ENCODE peak calls at places on chromosomes 6 and 20, in four cellular contexts. V is nephron progenitor cell, C is endothelial cell, X is H1. G is an unnamed sample.

GRCh38 chr6:74671558-74672025 is 534.3 kb downstream of the COL12A1 start:
- DNase-seq in V (no peak), X (no peak), C (no peak), G (peak)

GRCh38 chr6:15904651-15905376 is 224.1 kb upstream of the MYLIP start:
- DNase-seq in V (no peak), X (no peak), C (no peak), G (no peak)

GRCh38 chr6:167276772-167277533 is 14.2 kb upstream of the UNC93A start:
- DNase-seq in C (no peak), V (no peak), X (no peak), G (no peak)

GRCh38 chr6:119608994-119609393 is 259.4 kb upstream of the MAN1A1 start:
- DNase-seq in C (no peak), V (no peak), X (no peak), G (no peak)

GRCh38 chr6:134750669-134751068 is 199.2 kb downstream of the ALDH8A1 start:
- DNase-seq in X (no peak), V (no peak), C (no peak), G (no peak)

GRCh38 chr6:158782432-158783166 is 36.6 kb downstream of the EZR start:
- DNase-seq in V (no peak), C (no peak), X (no peak), G (no peak)

GRCh38 chr6:56529594-56530191 is 113.0 kb downstream of the DST start:
- DNase-seq in X (no peak), C (no peak), V (no peak), G (no peak)

GRCh38 chr6:145028144-145028818 is 707.0 kb downstream of the EPM2A start:
- DNase-seq in X (no peak), V (no peak), C (peak), G (peak)

GRCh38 chr6:16741112-16742016 is 19.9 kb downstream of the ATXN1 start:
- DNase-seq in V (no peak), C (no peak), X (no peak), G (no peak)

DNA sequence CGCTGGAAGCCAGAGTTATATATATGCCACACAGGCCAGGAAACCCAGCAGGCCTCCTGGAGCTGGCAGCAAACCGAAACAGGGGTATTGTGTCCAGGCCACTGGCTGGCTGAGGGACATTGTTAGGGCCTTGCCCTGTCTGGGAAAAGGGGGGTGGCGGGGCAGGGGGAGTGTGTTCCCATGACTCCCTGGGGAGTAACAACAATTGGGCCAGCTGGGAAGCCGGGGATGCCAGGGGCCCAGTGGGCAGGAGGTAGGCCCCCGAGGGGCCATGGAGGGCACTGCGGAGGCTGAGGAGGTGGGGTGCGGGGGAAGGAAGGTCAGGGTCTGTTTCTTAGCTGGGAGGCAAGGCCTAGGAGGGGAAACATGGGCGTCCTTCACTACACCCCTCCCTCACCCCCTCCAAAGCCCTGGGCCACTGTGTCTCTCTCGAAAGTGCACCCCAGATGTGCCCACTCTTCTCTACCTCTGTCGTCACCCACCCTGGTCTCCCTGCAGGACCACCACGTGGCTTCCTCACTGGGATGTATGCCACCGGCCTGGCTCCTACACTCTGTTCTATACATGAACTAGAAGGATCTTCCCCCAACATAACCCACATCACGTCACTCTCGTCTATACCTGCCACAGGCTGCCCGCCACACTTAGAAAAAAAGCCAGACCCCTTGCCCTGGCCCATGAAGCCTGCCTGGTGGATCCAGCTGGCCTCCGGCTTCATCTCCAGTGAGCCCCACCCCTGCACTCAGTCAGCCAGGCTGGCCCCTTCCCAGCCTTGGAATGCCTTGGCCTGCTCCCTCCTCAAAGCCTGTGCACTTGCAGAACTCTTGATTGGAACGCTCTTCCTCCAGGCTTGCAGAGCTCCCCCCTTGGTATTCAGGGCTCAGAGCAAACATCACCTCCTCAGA is 7.8 kb upstream of the E2F1 start:
- DNase-seq in C (no peak), X (peak), V (no peak), G (no peak)
- TF ChIP-seq CTCF in C (no peak), X (no peak), V (no peak), G (no peak)

GRCh38 chr6:26162399-26162798 is 75.2 kb downstream of the HFE start:
- DNase-seq in X (no peak), V (no peak), C (no peak), G (no peak)

GRCh38 chr6:26159417-26160273 is 72.4 kb downstream of the HFE start:
- DNase-seq in C (no peak), V (no peak), X (no peak), G (peak)

GRCh38 chr6:26158581-26159416 is 71.6 kb downstream of the HFE start:
- DNase-seq in V (peak), X (no peak), C (peak), G (peak)

GRCh38 chr6:26163733-26164505 is 76.7 kb downstream of the HFE start:
- DNase-seq in C (no peak), X (no peak), V (no peak), G (no peak)

GRCh38 chr6:26161322-26161721 is 74.1 kb downstream of the HFE start:
- DNase-seq in C (no peak), X (no peak), V (no peak), G (no peak)
- TF ChIP-seq CTCF in C (no peak), X (no peak), V (no peak), G (no peak)

GRCh38 chr6:28399370-28400121 is at the start of gene ZSCAN12:
- DNase-seq in C (peak), X (peak), V (peak), G (peak)
- TF ChIP-seq CTCF in C (no peak), X (peak), V (peak), G (no peak)

DNA sequence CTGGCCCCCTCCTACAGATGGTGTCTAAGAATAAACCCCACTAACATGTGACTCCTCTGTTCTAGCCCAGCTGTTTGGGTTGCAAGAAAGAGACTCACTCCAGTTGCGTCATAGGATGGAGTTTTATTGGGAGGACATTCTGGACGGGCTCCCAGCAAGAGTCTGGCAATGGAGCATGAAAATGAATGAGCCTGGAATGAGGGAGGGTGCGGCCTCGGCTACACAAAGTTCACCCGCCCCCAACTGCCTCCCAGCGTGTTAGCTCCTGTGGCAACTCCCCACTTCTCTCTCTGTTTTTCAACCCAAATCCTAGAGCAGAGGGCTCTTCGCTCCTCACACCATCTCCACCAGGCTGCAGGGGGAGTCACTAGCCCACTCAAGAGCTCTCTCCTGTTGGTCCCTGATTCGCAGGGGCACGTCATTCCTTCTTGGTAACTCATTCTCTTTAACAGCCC is 5.1 kb upstream of the ADAM33 start:
- DNase-seq in V (no peak), X (no peak), C (no peak), G (peak)
- TF ChIP-seq CTCF in V (no peak), X (peak), C (no peak), G (no peak)

DNA sequence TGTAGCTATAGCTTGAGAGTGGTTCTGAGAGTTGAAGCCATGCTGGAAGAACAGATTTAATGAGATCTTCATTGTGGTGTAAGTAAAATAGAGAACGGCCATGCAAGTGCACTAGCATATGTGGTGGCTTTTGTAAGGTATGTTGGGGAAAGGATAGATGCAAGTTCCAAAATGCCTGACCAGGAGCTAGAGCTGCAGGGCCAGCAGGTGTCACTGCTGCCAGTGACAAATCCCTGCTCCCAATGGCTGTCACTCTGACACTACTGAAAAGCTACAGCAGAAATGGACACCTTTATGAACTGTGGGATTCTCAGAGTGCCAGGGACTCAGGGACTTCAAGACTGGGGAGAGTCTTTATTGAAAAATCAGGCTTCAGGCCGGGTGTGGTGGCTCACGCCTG is 23.1 kb upstream of the VIP start:
- DNase-seq in C (no peak), V (no peak), X (no peak), G (no peak)
- TF ChIP-seq CTCF in C (no peak), V (no peak), X (peak), G (no peak)

GRCh38 chr20:21902391-21902790 is 196.9 kb downstream of the PAX1 start:
- DNase-seq in X (no peak), V (no peak), C (no peak), G (no peak)

GRCh38 chr20:21900431-21900830 is 195.0 kb downstream of the PAX1 start:
- DNase-seq in X (no peak), V (no peak), C (no peak), G (no peak)

GRCh38 chr20:21901470-21902275 is 196.2 kb downstream of the PAX1 start:
- DNase-seq in X (no peak), V (no peak), C (no peak), G (no peak)
- TF ChIP-seq CTCF in X (no peak), V (no peak), C (no peak), G (no peak)

G was measured in MCF 10A.